ENCODE peak calls at places on chromosomes 13 and 19, in nine cellular contexts. S is uterus, F is astrocyte of the cerebellum, Z is nephron progenitor cell, C is A549, A is fibroblast of pulmonary artery, K is RWPE1, U is heart right ventricle, G is fibroblast of the aortic adventitia. V is an unnamed sample.

GRCh38 chr19:51777570-51778460 is 16.8 kb downstream of the FPR2 start:
- DNase-seq in G (peak), Z (peak), S (peak), A (peak), C (peak), F (peak), U (peak), K (peak), V (peak)

GRCh38 chr19:50720921-50721291 is 1.3 kb upstream of the SHANK1 start:
- DNase-seq in K (no peak), U (no peak), S (no peak), A (no peak), Z (peak), C (peak), G (peak), F (no peak), V (peak)

GRCh38 chr13:110387451-110388140 is 80.5 kb downstream of the COL4A2 start:
- DNase-seq in A (peak), C (no peak), S (peak), Z (peak), F (no peak), K (no peak), U (peak), G (peak), V (no peak)

GRCh38 chr19:41997851-41998229 is 3.8 kb upstream of the ATP1A3 start:
- DNase-seq in A (no peak), K (no peak), U (no peak), F (no peak), G (no peak), C (no peak), Z (no peak), S (no peak), V (no peak)

GRCh38 chr19:29012457-29012856 is 200.5 kb downstream of the UQCRFS1 start:
- DNase-seq in F (no peak), K (no peak), Z (no peak), S (no peak), A (no peak), G (no peak), U (no peak), C (no peak), V (no peak)

GRCh38 chr13:27319404-27319803 is 48.8 kb downstream of the RASL11A start:
- DNase-seq in F (no peak), U (no peak), S (no peak), G (no peak), A (no peak), C (no peak), Z (no peak), K (no peak), V (no peak)

GRCh38 chr19:5338661-5339469 is 1.7 kb downstream of the PTPRS start:
- DNase-seq in G (no peak), A (no peak), C (no peak), Z (peak), F (no peak), S (no peak), K (no peak), U (no peak), V (no peak)

GRCh38 chr19:46644720-46645119 is 8.7 kb upstream of the GNG8 start:
- DNase-seq in U (no peak), C (no peak), G (no peak), K (no peak), A (no peak), F (no peak), Z (no peak), S (no peak), V (no peak)

GRCh38 chr13:29136341-29136740 is 316.2 kb downstream of the MTUS2 start:
- DNase-seq in S (no peak), U (no peak), G (no peak), F (no peak), Z (no peak), C (no peak), A (no peak), K (no peak), V (no peak)

GRCh38 chr19:12801466-12802266 is at the start of the genes PRDX2 and THSD8:
- DNase-seq in C (no peak), F (no peak), Z (peak), U (peak), K (peak), G (peak), S (peak), A (peak), V (no peak)
- TF ChIP-seq CTCF in C (no peak), F (peak), Z (no peak), U (no peak), K (no peak), G (no peak), S (no peak), A (no peak), V (peak)

GRCh38 chr19:12868540-12869112 is 12.6 kb downstream of the DNASE2 start:
- DNase-seq in G (no peak), F (no peak), S (no peak), C (peak), U (no peak), K (peak), Z (no peak), A (no peak), V (peak)

GRCh38 chr19:12866416-12867119 is 14.7 kb downstream of the DNASE2 start:
- DNase-seq in U (no peak), Z (no peak), G (no peak), F (no peak), S (no peak), A (no peak), K (no peak), C (no peak), V (no peak)

GRCh38 chr19:12864721-12865715 is 16.2 kb downstream of the DNASE2 start:
- DNase-seq in U (no peak), F (no peak), Z (no peak), S (no peak), G (no peak), A (no peak), C (no peak), K (no peak), V (no peak)

GRCh38 chr19:12865746-12866415 is 15.4 kb downstream of the DNASE2 start:
- DNase-seq in A (no peak), F (no peak), U (no peak), Z (no peak), G (no peak), K (no peak), C (no peak), S (no peak), V (no peak)

DNA sequence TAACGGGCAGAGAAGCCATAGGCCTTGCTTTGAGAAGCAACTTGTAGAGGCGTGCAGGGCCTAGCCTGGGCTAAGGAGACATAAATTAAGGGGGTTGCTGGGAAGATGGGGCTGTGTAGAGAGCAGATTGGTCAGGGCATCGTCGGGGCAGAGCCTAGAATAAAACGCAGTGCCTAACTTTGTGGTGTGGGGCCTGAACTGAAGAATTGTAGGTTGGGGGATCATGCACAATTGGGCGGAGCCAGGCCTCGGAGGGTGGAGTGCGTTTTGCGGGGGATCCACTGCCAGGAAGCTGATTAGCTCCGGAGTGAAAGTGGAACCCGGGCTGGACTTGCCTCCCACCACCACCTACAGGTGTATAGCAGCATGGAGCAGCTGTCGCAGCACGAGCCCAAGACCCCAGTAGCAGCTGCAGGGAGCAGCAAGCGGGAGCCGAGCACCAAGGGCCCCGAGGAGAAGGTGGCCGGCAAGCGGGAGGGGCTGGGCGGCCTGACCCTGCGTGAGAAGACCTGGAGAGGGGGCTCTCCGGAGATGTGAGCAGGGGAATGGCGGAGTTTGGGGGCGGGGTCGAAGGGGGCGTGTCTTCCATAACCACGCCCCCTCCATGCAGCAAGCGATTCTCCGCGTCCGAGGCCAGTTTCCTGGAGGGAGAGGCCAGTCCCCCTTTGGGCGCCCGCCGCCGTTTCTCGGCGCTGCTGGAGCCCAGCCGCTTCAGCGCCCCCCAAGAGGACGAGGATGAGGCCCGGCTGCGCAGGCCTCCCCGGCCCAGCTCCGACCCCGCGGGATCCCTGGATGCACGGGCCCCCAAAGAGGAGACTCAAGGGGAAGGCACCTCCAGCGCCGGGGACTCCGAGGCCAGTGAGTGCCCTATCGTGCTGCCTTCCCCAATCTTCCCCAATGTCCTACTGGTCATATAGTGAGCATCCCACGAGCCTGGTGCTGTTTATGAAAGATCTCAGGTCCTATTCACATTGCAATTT is 13.8 kb downstream of the DNASE2 start:
- DNase-seq in F (no peak), A (peak), G (peak), S (no peak), U (no peak), C (peak), K (peak), Z (peak), V (no peak)
- TF ChIP-seq CTCF in F (no peak), A (no peak), G (no peak), S (no peak), U (no peak), C (no peak), K (no peak), Z (no peak), V (no peak)

DNA sequence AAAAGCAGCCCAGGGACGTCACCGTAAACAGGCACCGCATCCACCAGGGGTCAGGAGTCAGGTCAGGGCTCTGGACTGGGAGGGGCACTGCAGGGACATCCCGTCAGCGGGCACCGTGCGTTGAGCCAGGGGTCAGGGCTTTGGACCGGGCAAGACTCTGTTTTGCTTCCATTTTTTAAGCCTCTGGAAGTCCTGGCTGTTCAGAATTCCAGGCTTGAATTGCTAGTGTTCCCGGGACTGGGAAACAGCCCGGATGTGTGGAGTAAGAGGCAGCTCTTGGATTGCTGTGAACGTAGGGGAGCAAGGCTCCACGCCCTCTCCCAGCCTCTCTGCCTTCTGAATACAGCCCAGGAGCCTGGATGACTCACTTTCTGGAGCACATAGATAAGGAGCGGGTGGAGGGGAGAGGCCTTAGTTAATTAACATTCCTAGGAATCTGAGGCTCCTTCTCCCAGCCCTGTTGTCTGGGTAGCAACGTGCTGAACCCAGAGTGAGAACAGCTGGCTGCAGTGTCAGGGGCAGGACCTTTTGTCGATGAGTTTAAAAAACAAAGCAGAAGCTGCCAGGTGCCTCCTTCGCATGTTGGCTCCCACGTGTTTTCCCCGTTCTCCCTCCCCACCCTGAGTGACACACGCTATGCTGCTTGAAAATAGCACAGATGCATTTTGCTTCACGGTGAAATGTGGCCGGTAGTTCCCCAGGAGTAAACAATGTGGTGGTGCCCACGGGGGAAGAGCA is 21.9 kb downstream of the ATP11A start:
- DNase-seq in C (peak), U (peak), F (peak), G (peak), A (peak), S (peak), K (peak), Z (peak), V (peak)
- TF ChIP-seq CTCF in C (peak), U (peak), F (peak), G (peak), A (peak), S (no peak), K (peak), Z (no peak), V (peak)

GRCh38 chr19:19732579-19733501 is at the start of gene ZNF14:
- DNase-seq in C (peak), U (peak), Z (peak), K (peak), S (peak), G (peak), F (peak), A (peak), V (peak)
- TF ChIP-seq CTCF in C (no peak), U (peak), Z (no peak), K (no peak), S (no peak), G (peak), F (peak), A (peak), V (peak)

DNA sequence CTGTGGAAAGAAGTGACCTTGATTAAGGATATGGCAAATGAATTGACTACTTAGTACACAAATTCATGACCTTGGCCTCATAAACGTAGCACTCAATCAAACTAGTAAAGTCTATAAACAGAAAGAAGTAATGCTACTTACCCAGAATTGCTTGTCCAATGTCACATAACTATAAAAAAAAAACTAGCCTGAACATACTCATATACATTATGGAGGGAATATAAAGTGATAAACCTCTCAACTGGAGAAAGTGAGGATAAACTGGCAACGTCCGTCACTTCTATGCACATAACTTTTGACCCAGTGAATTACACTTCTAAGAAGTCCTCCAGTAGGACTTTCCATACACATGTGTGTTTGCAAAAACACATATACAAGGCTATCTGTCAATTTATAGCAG is 7.7 kb upstream of the SERP2 start:
- DNase-seq in K (no peak), G (no peak), C (no peak), F (no peak), Z (no peak), S (no peak), A (no peak), U (no peak), V (no peak)
- TF ChIP-seq CTCF in K (no peak), G (no peak), C (no peak), F (no peak), Z (no peak), S (no peak), A (no peak), U (no peak), V (no peak)

GRCh38 chr19:49589391-49589790 is 1.6 kb upstream of the PRR12 start:
- DNase-seq in C (no peak), U (no peak), S (no peak), Z (no peak), F (no peak), K (no peak), G (no peak), A (no peak), V (no peak)

GRCh38 chr19:49590971-49591730 is at the start of gene PRR12:
- DNase-seq in U (peak), K (peak), S (peak), F (peak), C (peak), A (peak), G (peak), Z (peak), V (peak)

GRCh38 chr19:49591731-49592485 is 926 bp downstream of the PRR12 start:
- DNase-seq in U (peak), C (peak), F (no peak), G (peak), Z (peak), K (peak), S (peak), A (peak), V (peak)

GRCh38 chr19:49588370-49589122 is 2.4 kb upstream of the PRR12 start:
- DNase-seq in U (no peak), K (no peak), S (no peak), Z (no peak), F (no peak), C (no peak), A (no peak), G (no peak), V (no peak)

DNA sequence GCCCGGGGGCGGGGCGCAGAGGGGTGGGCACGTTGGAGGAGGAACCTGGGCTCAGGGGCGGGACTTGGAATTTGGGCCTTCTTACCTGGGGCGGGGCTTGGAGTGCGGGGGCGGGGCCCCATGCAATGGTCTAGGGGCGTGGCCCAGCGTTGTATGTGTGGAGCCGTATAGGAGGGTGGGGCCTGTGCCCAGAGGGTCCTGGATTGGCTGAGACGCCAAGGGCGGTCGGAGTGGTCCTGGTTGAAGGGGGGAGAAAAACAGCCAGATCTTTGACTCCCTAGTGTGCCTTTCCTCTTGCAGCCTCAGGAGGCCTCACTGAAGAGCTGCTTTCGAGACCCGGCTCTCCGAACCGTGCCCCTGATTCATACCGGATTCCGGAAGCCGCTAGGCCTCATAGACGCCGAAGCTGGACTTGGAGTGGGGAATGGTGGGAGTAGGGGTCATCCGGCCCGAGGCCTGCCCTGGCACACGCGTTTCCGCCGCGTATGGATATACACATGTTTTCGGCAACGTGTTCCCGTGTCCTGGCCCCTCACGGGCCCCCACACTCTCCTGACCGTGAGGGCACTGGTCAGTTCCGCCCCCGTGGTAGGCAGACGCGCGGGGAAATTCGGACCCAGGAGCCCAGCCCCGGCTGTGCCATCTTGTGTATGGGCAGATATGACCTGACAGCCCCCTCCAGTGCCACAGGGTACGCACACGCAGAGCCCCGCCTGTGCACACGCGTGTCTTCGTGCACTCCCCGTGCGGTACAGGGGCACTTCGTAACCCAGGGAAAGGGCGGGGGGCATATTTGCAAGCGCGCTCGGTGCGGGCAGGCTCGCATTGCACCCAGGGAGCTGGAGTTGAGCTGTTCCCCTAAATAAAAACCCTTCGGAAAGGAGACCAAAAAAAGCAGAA is 661 bp upstream of the PRR12 start:
- DNase-seq in U (peak), G (peak), K (peak), A (peak), S (peak), Z (peak), C (peak), F (peak), V (peak)
- TF ChIP-seq CTCF in U (peak), G (peak), K (no peak), A (peak), S (no peak), Z (no peak), C (no peak), F (no peak), V (peak)